ENCODE peak calls at places on chromosomes 3 and 15, in eight cellular contexts. Q, M, D, F, S, J, P and X are unnamed samples. For H3K4me1, the result is how much of the 10 kb centered on the place peaks cover.

GRCh38 chr3:14295777-14296176 is 106.6 kb upstream of the SLC6A6 start:
- DNase-seq in Q (no peak), M (no peak), D (no peak), F (no peak), S (no peak), J (no peak), P (no peak), X (no peak)

GRCh38 chr3:183385698-183386590 is 42.5 kb downstream of the MCF2L2 start:
- DNase-seq in Q (no peak), M (peak), D (peak), F (peak), S (peak), J (no peak), P (peak), X (peak)

GRCh38 chr3:5799421-5799820 is 611.9 kb downstream of the EDEM1 start:
- DNase-seq in Q (no peak), M (no peak), D (no peak), F (peak), S (no peak), J (no peak), P (no peak), X (no peak)

GRCh38 chr15:96355561-96356129 is 25.1 kb downstream of the NR2F2 start:
- DNase-seq in Q (no peak), M (peak), D (no peak), F (no peak), S (no peak), J (no peak), P (no peak), X (no peak)

GRCh38 chr3:108031893-108032292 is 58.9 kb downstream of the CD47 start:
- DNase-seq in Q (no peak), M (no peak), D (no peak), F (no peak), S (no peak), J (no peak), P (no peak), X (no peak)

GRCh38 chr15:53974813-53975212 is 3.4 kb upstream of the UNC13C start:
- DNase-seq in Q (no peak), M (no peak), D (no peak), F (no peak), S (no peak), J (no peak), P (no peak), X (no peak)

GRCh38 chr15:90560229-90560771 is 30.6 kb downstream of the CRTC3 start:
- DNase-seq in Q (peak), M (no peak), D (peak), F (peak), S (peak), J (no peak), P (peak), X (no peak)

GRCh38 chr15:78368115-78368514 is 28.0 kb downstream of the CRABP1 start:
- DNase-seq in Q (no peak), M (no peak), D (no peak), F (no peak), S (no peak), J (no peak), P (no peak), X (no peak)

GRCh38 chr3:52535411-52536111 is 844 bp upstream of the UQCC5 start:
- DNase-seq in Q (no peak), M (no peak), D (no peak), F (no peak), S (no peak), J (no peak), P (peak), X (no peak)

GRCh38 chr15:25735550-25736384 is 127.4 kb downstream of the ATP10A start:
- DNase-seq in Q (no peak), M (no peak), D (no peak), F (no peak), S (no peak), J (no peak), P (no peak), X (no peak)

GRCh38 chr15:73647259-73648026 is 14.3 kb upstream of the NPTN start:
- DNase-seq in Q (no peak), M (no peak), D (no peak), F (no peak), S (no peak), J (no peak), P (no peak), X (no peak)

GRCh38 chr3:49362579-49362978 is 4.4 kb upstream of the GPX1 start:
- DNase-seq in Q (no peak), M (no peak), D (peak), F (no peak), S (no peak), J (no peak), P (no peak), X (no peak)

GRCh38 chr3:14691239-14691638 is 16.3 kb downstream of the C3orf20 start:
- DNase-seq in Q (no peak), M (no peak), D (no peak), F (no peak), S (no peak), J (no peak), P (no peak), X (no peak)

GRCh38 chr3:12313519-12313918 is 24.6 kb downstream of the PPARG start:
- DNase-seq in Q (no peak), M (no peak), D (no peak), F (no peak), S (no peak), J (no peak), P (no peak), X (no peak)

GRCh38 chr15:74438696-74439316 is 5.0 kb upstream of the SEMA7A start:
- DNase-seq in Q (peak), M (peak), D (peak), F (peak), S (peak), J (peak), P (peak), X (peak)

GRCh38 chr3:127425505-127426443 is 137.9 kb upstream of the PRR20G start:
- DNase-seq in Q (no peak), M (no peak), D (no peak), F (no peak), S (no peak), J (no peak), P (no peak), X (no peak)

GRCh38 chr3:41674449-41674848 is 287.5 kb downstream of the ULK4 start:
- DNase-seq in Q (no peak), M (no peak), D (no peak), F (no peak), S (no peak), J (no peak), P (no peak), X (no peak)

GRCh38 chr3:63809607-63810006 is 9.5 kb upstream of the C3orf49 start:
- DNase-seq in Q (no peak), M (peak), D (peak), F (peak), S (no peak), J (no peak), P (no peak), X (no peak)

GRCh38 chr15:74275957-74276356 is 39.8 kb downstream of the CCDC33 start:
- DNase-seq in Q (no peak), M (peak), D (no peak), F (peak), S (no peak), J (no peak), P (no peak), X (no peak)

GRCh38 chr3:149765762-149766334 is 13.6 kb upstream of the COMMD2 start:
- DNase-seq in Q (no peak), M (peak), D (peak), F (peak), S (no peak), J (no peak), P (no peak), X (no peak)

GRCh38 chr3:128054363-128054762 is 2.1 kb downstream of the SEC61A1 start:
- DNase-seq in Q (no peak), M (no peak), D (peak), F (no peak), S (no peak), J (no peak), P (no peak), X (no peak)

GRCh38 chr15:100732359-100733055 is 130.1 kb downstream of the ASB7 start:
- DNase-seq in Q (no peak), M (no peak), D (peak), F (no peak), S (no peak), J (no peak), P (peak), X (no peak)

GRCh38 chr3:39381432-39381831 is 1.7 kb upstream of the SLC25A38 start:
- DNase-seq in Q (no peak), M (no peak), D (no peak), F (no peak), S (no peak), J (no peak), P (no peak), X (no peak)

GRCh38 chr3:187210555-187211327 is 13.5 kb downstream of the RTP1 start:
- DNase-seq in Q (no peak), M (peak), D (peak), F (peak), S (no peak), J (no peak), P (no peak), X (no peak)

GRCh38 chr3:36540898-36541518 is 160.7 kb downstream of the STAC start:
- DNase-seq in Q (no peak), M (peak), D (peak), F (peak), S (no peak), J (no peak), P (no peak), X (no peak)

GRCh38 chr3:4824948-4825325 is 154.3 kb upstream of the BHLHE40 start:
- DNase-seq in Q (no peak), M (no peak), D (peak), F (no peak), S (no peak), J (no peak), P (no peak), X (no peak)

GRCh38 chr3:189842681-189843602 is 211.8 kb downstream of the TP63 start:
- DNase-seq in Q (no peak), M (no peak), D (no peak), F (no peak), S (no peak), J (no peak), P (no peak), X (no peak)

GRCh38 chr15:58889363-58889762 is 44.1 kb downstream of the SLTM start:
- DNase-seq in Q (no peak), M (no peak), D (peak), F (no peak), S (no peak), J (no peak), P (no peak), X (no peak)

GRCh38 chr3:188627652-188628051 is 473.7 kb downstream of the LPP start:
- DNase-seq in Q (no peak), M (no peak), D (peak), F (no peak), S (no peak), J (no peak), P (no peak), X (no peak)

GRCh38 chr15:40550381-40551037 is 14.3 kb downstream of the CCDC32 start:
- DNase-seq in Q (no peak), M (no peak), D (no peak), F (no peak), S (no peak), J (no peak), P (no peak), X (no peak)

GRCh38 chr3:141642215-141642614 is 95.9 kb upstream of the RNF7 start:
- DNase-seq in Q (no peak), M (no peak), D (no peak), F (no peak), S (no peak), J (no peak), P (no peak), X (no peak)

GRCh38 chr3:126541628-126542339 is 16.9 kb downstream of the C3orf22 start:
- DNase-seq in Q (no peak), M (peak), D (no peak), F (no peak), S (no peak), J (peak), P (peak), X (peak)

GRCh38 chr15:48774484-48774883 is 36.4 kb downstream of the CEP152 start:
- DNase-seq in Q (no peak), M (no peak), D (peak), F (no peak), S (no peak), J (no peak), P (no peak), X (no peak)

GRCh38 chr3:117853923-117854322 is 1144.3 kb downstream of the TUSC7 start:
- DNase-seq in Q (no peak), M (no peak), D (peak), F (no peak), S (no peak), J (no peak), P (no peak), X (no peak)

GRCh38 chr3:183954875-183955274 is 62.8 kb downstream of the ABCC5 start:
- DNase-seq in Q (no peak), M (peak), D (no peak), F (no peak), S (no peak), J (no peak), P (no peak), X (no peak)

GRCh38 chr3:13012228-13012691 is 61.0 kb downstream of the IQSEC1 start:
- DNase-seq in Q (peak), M (no peak), D (no peak), F (peak), S (peak), J (peak), P (no peak), X (peak)

GRCh38 chr3:143184098-143184497 is 64.5 kb downstream of the CHST2 start:
- DNase-seq in Q (no peak), M (no peak), D (no peak), F (no peak), S (no peak), J (no peak), P (no peak), X (no peak)

GRCh38 chr15:99345832-99346462 is 94.7 kb downstream of the LRRC28 start:
- DNase-seq in Q (no peak), M (no peak), D (no peak), F (no peak), S (no peak), J (no peak), P (no peak), X (no peak)

GRCh38 chr15:58492661-58493397 is 61.0 kb downstream of the LIPC start:
- DNase-seq in Q (no peak), M (no peak), D (no peak), F (no peak), S (no peak), J (no peak), P (no peak), X (no peak)

GRCh38 chr3:169100616-169101015 is 562.9 kb downstream of the MECOM start:
- DNase-seq in Q (no peak), M (no peak), D (no peak), F (no peak), S (no peak), J (no peak), P (no peak), X (no peak)
- TF ChIP-seq CTCF in Q (no peak), M (no peak), D (no peak), F (no peak), S (no peak), J (no peak), P (no peak), X (no peak)

DNA sequence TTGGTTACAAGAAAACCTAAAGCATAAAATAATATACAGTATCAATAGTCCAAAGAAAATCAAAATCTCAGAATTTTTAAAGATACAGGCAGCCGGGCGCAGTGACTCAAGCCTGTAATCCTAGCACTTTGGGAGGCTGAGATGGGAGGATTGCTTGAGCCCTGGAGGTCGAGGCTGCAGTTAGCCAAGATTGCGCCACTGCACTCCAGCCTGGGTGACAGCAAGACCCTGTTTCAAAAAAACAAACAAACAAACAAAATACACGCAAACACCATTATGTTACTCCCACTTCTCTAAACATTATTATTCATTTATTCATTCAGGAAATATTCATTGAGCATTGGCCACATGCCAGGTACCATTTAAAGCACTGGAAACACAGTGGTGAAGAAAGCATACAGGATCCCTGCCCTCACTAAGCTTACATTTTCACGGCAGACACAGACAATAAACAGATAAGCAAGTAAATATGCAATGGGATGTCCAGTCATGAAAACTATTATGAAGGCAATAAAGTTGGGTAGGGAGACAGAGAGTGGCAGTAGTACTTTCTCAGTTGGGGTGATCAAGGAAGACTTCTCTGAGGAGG is 6.7 kb downstream of the BCL2A1 start:
- DNase-seq in Q (no peak), M (no peak), D (no peak), F (no peak), S (no peak), J (no peak), P (no peak), X (no peak)
- H3K4me1 ChIP-seq in Q (under half), M (under half), D (under half), F (under half), S (under half), J (under half), P (under half), X (under half)

GRCh38 chr15:43185161-43186002 is at the start of gene CCNDBP1:
- DNase-seq in Q (peak), M (peak), D (peak), F (peak), S (peak), J (peak), P (peak), X (peak)

GRCh38 chr15:43183270-43183669 is 1.9 kb upstream of the CCNDBP1 start:
- DNase-seq in Q (no peak), M (no peak), D (no peak), F (no peak), S (no peak), J (no peak), P (no peak), X (no peak)

GRCh38 chr15:43184407-43185160 is 619 bp upstream of the CCNDBP1 start:
- DNase-seq in Q (no peak), M (no peak), D (no peak), F (no peak), S (no peak), J (no peak), P (no peak), X (no peak)

GRCh38 chr15:43187544-43188155 is 2.4 kb downstream of the CCNDBP1 start:
- DNase-seq in Q (no peak), M (peak), D (peak), F (peak), S (no peak), J (no peak), P (no peak), X (no peak)

GRCh38 chr15:43186003-43186353 is 775 bp downstream of the CCNDBP1 start:
- DNase-seq in Q (no peak), M (no peak), D (no peak), F (no peak), S (no peak), J (no peak), P (no peak), X (no peak)
- TF ChIP-seq CTCF in Q (no peak), M (no peak), D (no peak), F (no peak), S (no peak), J (no peak), P (no peak), X (no peak)

GRCh38 chr3:120418446-120418845 is 32.3 kb downstream of the FSTL1 start:
- DNase-seq in Q (no peak), M (no peak), D (no peak), F (no peak), S (no peak), J (no peak), P (no peak), X (no peak)

GRCh38 chr3:120415756-120416155 is 35.0 kb downstream of the FSTL1 start:
- DNase-seq in Q (no peak), M (no peak), D (no peak), F (no peak), S (no peak), J (no peak), P (no peak), X (no peak)

GRCh38 chr3:120418866-120419490 is 31.8 kb downstream of the FSTL1 start:
- DNase-seq in Q (peak), M (peak), D (no peak), F (peak), S (no peak), J (peak), P (no peak), X (peak)

GRCh38 chr3:120417272-120417911 is 33.4 kb downstream of the FSTL1 start:
- DNase-seq in Q (peak), M (peak), D (peak), F (peak), S (peak), J (peak), P (peak), X (peak)

DNA sequence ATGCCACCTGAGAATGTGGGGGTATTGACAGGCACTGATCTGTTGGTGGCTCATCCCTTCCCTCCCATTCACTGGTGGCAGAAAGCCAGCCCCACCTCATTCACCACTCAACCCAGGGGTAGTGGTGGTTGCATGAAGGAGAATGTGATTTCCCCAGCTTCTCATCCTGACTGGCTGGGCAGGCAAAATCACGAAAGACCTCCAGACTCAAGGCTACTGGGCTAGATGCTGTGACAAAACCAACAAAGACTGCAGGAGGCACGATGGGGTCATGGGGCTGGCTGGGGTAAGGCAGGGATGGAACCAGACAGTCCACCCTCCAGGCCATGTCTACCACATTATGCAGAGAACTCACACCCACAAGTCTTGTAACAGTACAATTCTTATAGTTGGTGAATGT is 33.9 kb downstream of the FSTL1 start:
- DNase-seq in Q (no peak), M (no peak), D (no peak), F (no peak), S (no peak), J (no peak), P (no peak), X (no peak)
- H3K4me1 ChIP-seq in Q (half or more), M (under half), D (under half), F (under half), S (under half), J (under half), P (under half), X (under half)

GRCh38 chr3:44981220-44981619 is 5.2 kb downstream of the EXOSC7 start:
- DNase-seq in Q (no peak), M (no peak), D (peak), F (no peak), S (no peak), J (no peak), P (no peak), X (no peak)

GRCh38 chr3:44981751-44982150 is 5.7 kb downstream of the EXOSC7 start:
- DNase-seq in Q (no peak), M (no peak), D (no peak), F (no peak), S (no peak), J (no peak), P (no peak), X (no peak)

GRCh38 chr3:44974406-44974805 is 1.6 kb downstream of the ZDHHC3 start:
- DNase-seq in Q (no peak), M (no peak), D (no peak), F (no peak), S (no peak), J (no peak), P (no peak), X (peak)

GRCh38 chr3:44970916-44971490 is 5.0 kb downstream of the ZDHHC3 start:
- DNase-seq in Q (no peak), M (no peak), D (no peak), F (no peak), S (no peak), J (no peak), P (no peak), X (no peak)

GRCh38 chr3:44976002-44976815 is at the start of the genes EXOSC7 and ZDHHC3:
- DNase-seq in Q (peak), M (peak), D (peak), F (peak), S (peak), J (peak), P (peak), X (peak)
- TF ChIP-seq CTCF in Q (no peak), M (no peak), D (no peak), F (no peak), S (no peak), J (no peak), P (no peak), X (no peak)